ENCODE peak calls at places on chromosome 4, in four cellular contexts. F is H1, E is IMR-90, M is H9. Z is an unnamed sample.

GRCh38 chr4:24686866-24687672 is 102.7 kb upstream of the DHX15 start:
- DNase-seq in F (peak; percentile 88), E (no peak), M (peak; percentile 66), Z (peak; percentile 57)

GRCh38 chr4:74320559-74321118 is 12.4 kb downstream of the EPGN start:
- DNase-seq in F (peak; percentile 64), M (peak; percentile 66), E (peak; percentile 55), Z (peak; percentile 87)

GRCh38 chr4:175891863-175892262 is 79.8 kb upstream of the GPM6A start:
- DNase-seq in M (no peak), F (no peak), E (peak; percentile 4), Z (peak; percentile 30)

GRCh38 chr4:73800206-73800605 is 36.3 kb upstream of the CXCL6 start:
- DNase-seq in F (no peak), M (no peak), E (no peak), Z (no peak)

GRCh38 chr4:145618912-145619638 is at the start of gene MMAA:
- DNase-seq in E (peak; percentile 91), F (peak; percentile 95), M (peak; percentile 92), Z (peak; percentile 94)

GRCh38 chr4:138633505-138633904 is 382.1 kb upstream of the NOCT start:
- DNase-seq in M (no peak), E (no peak), F (no peak), Z (no peak)

GRCh38 chr4:40630335-40631021 is 814 bp upstream of the RBM47 start:
- DNase-seq in F (peak; percentile 76), M (peak; percentile 81), E (no peak), Z (peak; percentile 86)

GRCh38 chr4:88230953-88231835 is 53.2 kb downstream of the PPM1K start:
- DNase-seq in E (peak; percentile 20), M (no peak), F (peak; percentile 35), Z (no peak)

DNA sequence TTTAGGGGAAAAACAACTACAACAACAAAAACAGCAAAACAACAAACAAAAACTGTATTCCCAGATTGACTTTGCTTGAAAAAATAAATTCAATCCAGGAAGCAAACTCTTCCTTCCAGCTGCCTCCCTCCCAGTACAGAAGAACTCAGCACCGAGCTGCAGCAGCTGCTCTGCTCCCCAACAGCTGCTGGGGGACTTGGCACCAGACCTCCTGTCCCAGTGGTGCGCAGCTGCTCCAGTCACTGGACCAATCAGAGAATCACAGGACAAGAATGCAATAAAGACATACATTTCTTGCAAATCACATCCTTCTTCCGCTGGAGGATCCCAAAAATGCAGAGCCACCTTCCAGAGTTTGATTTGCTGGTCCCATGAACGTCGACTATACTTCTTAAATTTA is 11.8 kb upstream of the FAM53A start:
- DNase-seq in E (no peak), M (no peak), F (no peak), Z (no peak)
- H3K56ac ChIP-seq in E (no peak overlapping the region), M (no peak overlapping the region), F (no peak overlapping the region), Z (no peak overlapping the region)

DNA sequence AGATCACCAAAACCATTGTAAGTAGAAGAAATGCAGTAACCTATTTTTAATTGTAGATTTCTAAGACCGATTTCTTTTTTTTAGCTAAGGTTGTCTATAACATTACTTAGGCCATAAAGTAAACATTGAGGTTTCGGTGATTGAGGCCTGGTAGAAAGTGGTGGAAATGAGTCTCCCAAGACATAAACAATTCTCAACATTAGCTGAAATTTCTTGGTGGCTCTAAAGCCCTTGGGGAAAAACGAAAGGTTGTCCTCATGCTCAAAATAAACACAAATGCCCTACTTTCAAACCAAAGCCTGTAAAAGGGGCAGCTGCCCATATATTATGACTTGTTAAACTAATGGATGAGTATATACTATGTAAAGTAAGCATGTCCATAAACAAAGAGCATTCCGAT is 98.8 kb downstream of the SCFD2 start:
- DNase-seq in F (no peak), M (no peak), E (peak; percentile 78), Z (no peak)
- H3K56ac ChIP-seq in F (no peak overlapping the region), M (no peak overlapping the region), E (no peak overlapping the region), Z (no peak overlapping the region)

DNA sequence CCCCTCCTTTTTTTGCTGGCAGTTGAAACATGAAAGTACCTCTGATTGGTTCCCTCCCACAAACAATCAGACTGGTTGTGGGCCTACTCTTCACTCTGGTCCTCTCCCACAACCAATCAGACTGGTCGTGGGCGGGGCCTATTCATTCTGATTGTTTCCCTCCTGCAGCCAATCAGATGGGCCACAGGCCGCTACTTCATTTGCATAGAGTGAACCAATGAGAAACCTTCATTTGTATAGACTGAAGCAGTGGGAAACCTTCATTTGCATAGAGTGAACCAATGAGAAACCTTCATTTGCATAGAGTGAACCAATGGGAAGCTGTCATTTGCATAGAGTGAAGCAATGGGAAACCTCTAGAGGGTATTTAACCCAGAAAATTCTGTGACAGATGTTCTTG is 55.2 kb downstream of the TRMT44 start:
- DNase-seq in M (no peak), E (no peak), F (no peak), Z (peak; percentile 58)
- H3K56ac ChIP-seq in M (no peak overlapping the region), E (no peak overlapping the region), F (no peak overlapping the region), Z (no peak overlapping the region)

GRCh38 chr4:130985371-130985770 is 1889.4 kb downstream of the C4orf33 start:
- DNase-seq in M (no peak), E (no peak), F (no peak), Z (peak; percentile 7)
- H3K56ac ChIP-seq in M (no peak overlapping the region), E (no peak overlapping the region), F (no peak overlapping the region), Z (no peak overlapping the region)

GRCh38 chr4:177380730-177381287 is 61.4 kb downstream of the AGA start:
- DNase-seq in M (peak; percentile 93), E (no peak), F (peak; percentile 72), Z (peak; percentile 91)
- H3K56ac ChIP-seq in M (no peak overlapping the region), E (no peak overlapping the region), F (no peak overlapping the region), Z (no peak overlapping the region)

GRCh38 chr4:153117554-153117953 is 86.7 kb upstream of the TRIM2 start:
- DNase-seq in E (no peak), M (no peak), F (no peak), Z (no peak)
- H3K56ac ChIP-seq in E (no peak overlapping the region), M (no peak overlapping the region), F (no peak overlapping the region), Z (no peak overlapping the region)

Z was measured in mesendoderm.